ENCODE peak calls at places on chromosomes 7 and 10, in seven cellular contexts. K is putamen, Q is MCF 10A, P is HS-27A, Y is progenitor cell of endocrine pancreas, N is COR-L47, T is EH. R is an unnamed sample.

GRCh38 chr7:155223021-155223420 is 74.7 kb upstream of the INSIG1 start:
- DNase-seq in T (no peak), K (no peak), Q (no peak), Y (no peak), N (no peak), P (no peak), R (no peak)

GRCh38 chr10:24700911-24701310 is 22.8 kb downstream of the ARHGAP21 start:
- DNase-seq in P (no peak), Q (no peak), Y (no peak), T (no peak), K (peak), N (no peak), R (no peak)

GRCh38 chr7:44213206-44213871 is 12.6 kb downstream of the YKT6 start:
- DNase-seq in N (no peak), P (no peak), K (no peak), T (no peak), Q (no peak), Y (no peak), R (no peak)

GRCh38 chr7:127383123-127383835 is 9.2 kb downstream of the ZNF800 start:
- DNase-seq in T (peak), N (no peak), Q (peak), Y (no peak), P (no peak), K (no peak), R (no peak)

GRCh38 chr10:34522542-34522941 is 292.6 kb downstream of the PARD3 start:
- DNase-seq in Y (no peak), T (peak), Q (peak), N (peak), P (no peak), K (peak), R (no peak)

GRCh38 chr7:45626441-45627430 is 52.6 kb downstream of the ADCY1 start:
- DNase-seq in P (no peak), Y (no peak), T (no peak), Q (no peak), N (no peak), K (peak), R (no peak)

GRCh38 chr10:2950546-2950945 is 116.8 kb upstream of the PFKP start:
- DNase-seq in P (no peak), T (no peak), Y (no peak), K (no peak), Q (no peak), N (no peak), R (no peak)

GRCh38 chr10:8575551-8576100 is 521.1 kb downstream of the GATA3 start:
- DNase-seq in K (no peak), Y (no peak), Q (no peak), T (no peak), N (no peak), P (no peak), R (no peak)

GRCh38 chr10:89332718-89333281 is 5.0 kb downstream of the IFIT3 start:
- DNase-seq in N (no peak), P (no peak), Y (no peak), T (no peak), Q (peak), K (no peak), R (no peak)

GRCh38 chr10:103917326-103918052 is 495 bp downstream of the STN1 start:
- DNase-seq in T (no peak), N (no peak), Q (peak), P (peak), K (peak), Y (peak), R (peak)

GRCh38 chr10:110212119-110213006 is 5.0 kb downstream of the MXI1 start:
- DNase-seq in Q (no peak), P (no peak), K (no peak), N (no peak), Y (no peak), T (no peak), R (no peak)

GRCh38 chr7:35555934-35556333 is 139.0 kb downstream of the HERPUD2 start:
- DNase-seq in Y (no peak), Q (peak), T (no peak), N (no peak), K (no peak), P (no peak), R (no peak)

GRCh38 chr7:35593896-35594295 is 101.0 kb downstream of the HERPUD2 start:
- DNase-seq in T (no peak), K (no peak), Q (peak), P (no peak), Y (no peak), N (no peak), R (peak)

GRCh38 chr7:106022193-106022821 is 59.2 kb downstream of the CDHR3 start:
- DNase-seq in Y (no peak), Q (no peak), K (no peak), P (no peak), N (no peak), T (peak), R (no peak)

GRCh38 chr10:14220026-14220425 is 110.7 kb downstream of the FRMD4A start:
- DNase-seq in K (no peak), P (no peak), Q (no peak), N (no peak), Y (no peak), T (no peak), R (no peak)

GRCh38 chr10:55146032-55146431 is 345.0 kb upstream of the PCDH15 start:
- DNase-seq in K (no peak), N (no peak), T (no peak), Q (peak), P (no peak), Y (no peak), R (no peak)

GRCh38 chr10:30671011-30671616 is 41.6 kb upstream of the LYZL2 start:
- DNase-seq in Q (peak), K (peak), P (no peak), N (peak), T (peak), Y (peak), R (no peak)

GRCh38 chr7:85070967-85071628 is 115.8 kb downstream of the SEMA3D start:
- DNase-seq in Y (no peak), P (no peak), K (no peak), Q (no peak), T (peak), N (no peak), R (no peak)

GRCh38 chr10:124741281-124741921 is 2.8 kb downstream of the FAM53B start:
- DNase-seq in K (peak), Y (peak), N (peak), T (peak), P (no peak), Q (peak), R (peak)

GRCh38 chr7:155948423-155948822 is 136.2 kb upstream of the SHH start:
- DNase-seq in K (no peak), T (no peak), P (no peak), Y (no peak), Q (no peak), N (no peak), R (no peak)

GRCh38 chr7:30412810-30413504 is 65.6 kb downstream of the NOD1 start:
- DNase-seq in P (peak), Y (no peak), T (peak), Q (peak), K (peak), N (peak), R (no peak)

GRCh38 chr10:101018600-101019439 is 12.1 kb downstream of the PDZD7 start:
- DNase-seq in Y (peak), N (peak), T (peak), P (no peak), K (peak), Q (peak), R (peak)

GRCh38 chr7:92133737-92134270 is 473 bp downstream of the CYP51A1 start:
- DNase-seq in K (peak), Y (peak), N (peak), P (peak), T (peak), Q (peak), R (peak)

GRCh38 chr7:116952640-116953371 is 495 bp upstream of the ST7 start:
- DNase-seq in P (no peak), Y (no peak), T (peak), K (no peak), N (peak), Q (peak), R (peak)

GRCh38 chr7:55032069-55032699 is 13.4 kb downstream of the EGFR start:
- DNase-seq in T (peak), Y (no peak), Q (no peak), P (no peak), K (no peak), N (no peak), R (no peak)

GRCh38 chr10:7438196-7438986 is 27.6 kb upstream of the SFMBT2 start:
- DNase-seq in K (peak), T (no peak), P (no peak), Q (no peak), N (peak), Y (no peak), R (no peak)

GRCh38 chr10:117312430-117312829 is 62.8 kb downstream of the PDZD8 start:
- DNase-seq in N (no peak), Q (no peak), K (no peak), Y (no peak), P (no peak), T (peak), R (no peak)